ENCODE peak calls at places on chromosomes 1 and 21, in nine cellular contexts. One of them, this sample, is unnamed.

GRCh38 chr1:208980590-208980989 is 602.9 kb upstream of the CAMK1G start:
- DNase-seq in activated T-cell treated with anti-CD3 and anti-CD28 coated beads, Interleukin-2, amount 50 U/mL, for 72 hours: no peak
- DNase-seq in GM23338: no peak
- DNase-seq in central memory CD4-positive, alpha-beta T cell: no peak
- DNase-seq in endothelial cell: no peak
- DNase-seq in DMS153: no peak
- DNase-seq in amygdala: no peak
- DNase-seq in hypothalamus: no peak
- DNase-seq in NCI-H1092: no peak
- DNase-seq in this sample: no peak

GRCh38 chr1:36591278-36591677 is 108.6 kb upstream of the CSF3R start:
- DNase-seq in activated T-cell treated with anti-CD3 and anti-CD28 coated beads, Interleukin-2, amount 50 U/mL, for 72 hours: no peak
- DNase-seq in GM23338: peak
- DNase-seq in central memory CD4-positive, alpha-beta T cell: no peak
- DNase-seq in endothelial cell: no peak
- DNase-seq in DMS153: no peak
- DNase-seq in amygdala: no peak
- DNase-seq in hypothalamus: no peak
- DNase-seq in NCI-H1092: no peak
- DNase-seq in this sample: no peak

GRCh38 chr1:98086796-98087195 is 166.0 kb upstream of the DPYD start:
- DNase-seq in activated T-cell treated with anti-CD3 and anti-CD28 coated beads, Interleukin-2, amount 50 U/mL, for 72 hours: no peak
- DNase-seq in GM23338: peak
- DNase-seq in central memory CD4-positive, alpha-beta T cell: no peak
- DNase-seq in endothelial cell: no peak
- DNase-seq in DMS153: no peak
- DNase-seq in amygdala: no peak
- DNase-seq in hypothalamus: no peak
- DNase-seq in NCI-H1092: no peak
- DNase-seq in this sample: no peak

GRCh38 chr1:224615861-224616760 is at the start of gene CNIH3:
- DNase-seq in activated T-cell treated with anti-CD3 and anti-CD28 coated beads, Interleukin-2, amount 50 U/mL, for 72 hours: peak
- DNase-seq in GM23338: peak
- DNase-seq in central memory CD4-positive, alpha-beta T cell: peak
- DNase-seq in endothelial cell: peak
- DNase-seq in DMS153: peak
- DNase-seq in amygdala: peak
- DNase-seq in hypothalamus: no peak
- DNase-seq in NCI-H1092: peak
- DNase-seq in this sample: no peak

GRCh38 chr21:43597052-43597451 is 62.2 kb downstream of the HSF2BP start:
- DNase-seq in activated T-cell treated with anti-CD3 and anti-CD28 coated beads, Interleukin-2, amount 50 U/mL, for 72 hours: no peak
- DNase-seq in GM23338: no peak
- DNase-seq in central memory CD4-positive, alpha-beta T cell: no peak
- DNase-seq in endothelial cell: no peak
- DNase-seq in DMS153: no peak
- DNase-seq in amygdala: no peak
- DNase-seq in hypothalamus: no peak
- DNase-seq in NCI-H1092: no peak
- DNase-seq in this sample: no peak

GRCh38 chr1:2041887-2042286 is 8.3 kb upstream of the PRKCZ start:
- DNase-seq in activated T-cell treated with anti-CD3 and anti-CD28 coated beads, Interleukin-2, amount 50 U/mL, for 72 hours: no peak
- DNase-seq in GM23338: no peak
- DNase-seq in central memory CD4-positive, alpha-beta T cell: no peak
- DNase-seq in endothelial cell: no peak
- DNase-seq in DMS153: no peak
- DNase-seq in amygdala: no peak
- DNase-seq in hypothalamus: no peak
- DNase-seq in NCI-H1092: no peak
- DNase-seq in this sample: no peak

GRCh38 chr1:53942149-53942957 is 3.1 kb downstream of the IFT25 start:
- DNase-seq in activated T-cell treated with anti-CD3 and anti-CD28 coated beads, Interleukin-2, amount 50 U/mL, for 72 hours: peak
- DNase-seq in GM23338: no peak
- DNase-seq in central memory CD4-positive, alpha-beta T cell: no peak
- DNase-seq in endothelial cell: no peak
- DNase-seq in DMS153: no peak
- DNase-seq in amygdala: no peak
- DNase-seq in hypothalamus: no peak
- DNase-seq in NCI-H1092: no peak
- DNase-seq in this sample: no peak

GRCh38 chr1:180542530-180543171 is 16.1 kb upstream of the OVAAL start:
- DNase-seq in activated T-cell treated with anti-CD3 and anti-CD28 coated beads, Interleukin-2, amount 50 U/mL, for 72 hours: no peak
- DNase-seq in GM23338: no peak
- DNase-seq in central memory CD4-positive, alpha-beta T cell: no peak
- DNase-seq in endothelial cell: no peak
- DNase-seq in DMS153: no peak
- DNase-seq in amygdala: no peak
- DNase-seq in hypothalamus: no peak
- DNase-seq in NCI-H1092: no peak
- DNase-seq in this sample: no peak

GRCh38 chr1:218557731-218558130 is 212.6 kb downstream of the TGFB2 start:
- DNase-seq in activated T-cell treated with anti-CD3 and anti-CD28 coated beads, Interleukin-2, amount 50 U/mL, for 72 hours: no peak
- DNase-seq in GM23338: peak
- DNase-seq in central memory CD4-positive, alpha-beta T cell: no peak
- DNase-seq in endothelial cell: no peak
- DNase-seq in DMS153: peak
- DNase-seq in amygdala: peak
- DNase-seq in hypothalamus: no peak
- DNase-seq in NCI-H1092: peak
- DNase-seq in this sample: no peak

GRCh38 chr1:9744106-9744799 is 79.5 kb downstream of the CLSTN1 start:
- DNase-seq in activated T-cell treated with anti-CD3 and anti-CD28 coated beads, Interleukin-2, amount 50 U/mL, for 72 hours: no peak
- DNase-seq in GM23338: no peak
- DNase-seq in central memory CD4-positive, alpha-beta T cell: no peak
- DNase-seq in endothelial cell: no peak
- DNase-seq in DMS153: no peak
- DNase-seq in amygdala: no peak
- DNase-seq in hypothalamus: no peak
- DNase-seq in NCI-H1092: no peak
- DNase-seq in this sample: no peak

GRCh38 chr1:43801203-43801602 is 93.9 kb downstream of the ST3GAL3 start:
- DNase-seq in activated T-cell treated with anti-CD3 and anti-CD28 coated beads, Interleukin-2, amount 50 U/mL, for 72 hours: no peak
- DNase-seq in GM23338: no peak
- DNase-seq in central memory CD4-positive, alpha-beta T cell: no peak
- DNase-seq in endothelial cell: no peak
- DNase-seq in DMS153: no peak
- DNase-seq in amygdala: no peak
- DNase-seq in hypothalamus: no peak
- DNase-seq in NCI-H1092: no peak
- DNase-seq in this sample: no peak

GRCh38 chr1:95006681-95007080 is 66.1 kb downstream of the ALG14 start:
- DNase-seq in activated T-cell treated with anti-CD3 and anti-CD28 coated beads, Interleukin-2, amount 50 U/mL, for 72 hours: no peak
- DNase-seq in GM23338: no peak
- DNase-seq in central memory CD4-positive, alpha-beta T cell: no peak
- DNase-seq in endothelial cell: no peak
- DNase-seq in DMS153: no peak
- DNase-seq in amygdala: no peak
- DNase-seq in hypothalamus: no peak
- DNase-seq in NCI-H1092: no peak
- DNase-seq in this sample: no peak

GRCh38 chr1:26234644-26235384 is 814 bp downstream of the CEP85 start:
- DNase-seq in activated T-cell treated with anti-CD3 and anti-CD28 coated beads, Interleukin-2, amount 50 U/mL, for 72 hours: no peak
- DNase-seq in GM23338: peak
- DNase-seq in central memory CD4-positive, alpha-beta T cell: peak
- DNase-seq in endothelial cell: no peak
- DNase-seq in DMS153: no peak
- DNase-seq in amygdala: no peak
- DNase-seq in hypothalamus: no peak
- DNase-seq in NCI-H1092: no peak
- DNase-seq in this sample: peak

GRCh38 chr1:39082140-39082799 is 56.1 kb downstream of the NDUFS5 start:
- DNase-seq in activated T-cell treated with anti-CD3 and anti-CD28 coated beads, Interleukin-2, amount 50 U/mL, for 72 hours: no peak
- DNase-seq in GM23338: peak
- DNase-seq in central memory CD4-positive, alpha-beta T cell: no peak
- DNase-seq in endothelial cell: no peak
- DNase-seq in DMS153: no peak
- DNase-seq in amygdala: no peak
- DNase-seq in hypothalamus: no peak
- DNase-seq in NCI-H1092: no peak
- DNase-seq in this sample: no peak

GRCh38 chr21:46155514-46156377 is at the start of gene FTCD:
- DNase-seq in activated T-cell treated with anti-CD3 and anti-CD28 coated beads, Interleukin-2, amount 50 U/mL, for 72 hours: no peak
- DNase-seq in GM23338: no peak
- DNase-seq in central memory CD4-positive, alpha-beta T cell: no peak
- DNase-seq in endothelial cell: no peak
- DNase-seq in DMS153: no peak
- DNase-seq in amygdala: no peak
- DNase-seq in hypothalamus: no peak
- DNase-seq in NCI-H1092: no peak
- DNase-seq in this sample: no peak

GRCh38 chr1:37288900-37289299 is 185.5 kb upstream of the ZC3H12A start:
- DNase-seq in activated T-cell treated with anti-CD3 and anti-CD28 coated beads, Interleukin-2, amount 50 U/mL, for 72 hours: peak
- DNase-seq in GM23338: no peak
- DNase-seq in central memory CD4-positive, alpha-beta T cell: no peak
- DNase-seq in endothelial cell: no peak
- DNase-seq in DMS153: no peak
- DNase-seq in amygdala: no peak
- DNase-seq in hypothalamus: no peak
- DNase-seq in NCI-H1092: no peak
- DNase-seq in this sample: no peak